ENCODE peak calls at places on chromosomes 3 and 15, in ten cellular contexts. One of them, this sample, is unnamed.

GRCh38 chr3:185328324-185329004 is 34.5 kb upstream of the MAP3K13 start:
- DNase-seq in CD4-positive, CD25-positive, alpha-beta regulatory T cell: no peak
- DNase-seq in endodermal cell: no peak
- DNase-seq in CD8-positive, alpha-beta T cell: no peak
- DNase-seq in HAP-1: no peak
- DNase-seq in ovary: no peak
- DNase-seq in fibroblast of lung: no peak
- DNase-seq in heart left ventricle: no peak
- DNase-seq in astrocyte: no peak
- DNase-seq in iPS DF 6.9: no peak
- DNase-seq in this sample: no peak

GRCh38 chr3:81545572-81545971 is 215.9 kb downstream of the GBE1 start:
- DNase-seq in CD4-positive, CD25-positive, alpha-beta regulatory T cell: no peak
- DNase-seq in endodermal cell: no peak
- DNase-seq in CD8-positive, alpha-beta T cell: no peak
- DNase-seq in HAP-1: no peak
- DNase-seq in ovary: no peak
- DNase-seq in fibroblast of lung: no peak
- DNase-seq in heart left ventricle: no peak
- DNase-seq in astrocyte: no peak
- DNase-seq in iPS DF 6.9: no peak
- DNase-seq in this sample: no peak

GRCh38 chr3:150521458-150521857 is 24.8 kb downstream of the SERP1 start:
- DNase-seq in CD4-positive, CD25-positive, alpha-beta regulatory T cell: no peak
- DNase-seq in endodermal cell: no peak
- DNase-seq in CD8-positive, alpha-beta T cell: no peak
- DNase-seq in HAP-1: no peak
- DNase-seq in ovary: no peak
- DNase-seq in fibroblast of lung: no peak
- DNase-seq in heart left ventricle: no peak
- DNase-seq in astrocyte: no peak
- DNase-seq in iPS DF 6.9: no peak
- DNase-seq in this sample: no peak

GRCh38 chr3:138180375-138181029 is 5.8 kb upstream of the DBR1 start:
- DNase-seq in CD4-positive, CD25-positive, alpha-beta regulatory T cell: peak; percentile 60
- DNase-seq in endodermal cell: no peak
- DNase-seq in CD8-positive, alpha-beta T cell: no peak
- DNase-seq in HAP-1: peak; percentile 49
- DNase-seq in ovary: no peak
- DNase-seq in fibroblast of lung: peak; percentile 27
- DNase-seq in heart left ventricle: no peak
- DNase-seq in astrocyte: peak; percentile 18
- DNase-seq in iPS DF 6.9: no peak
- DNase-seq in this sample: no peak

GRCh38 chr3:183629546-183630301 is 5.7 kb upstream of the KLHL24 start:
- DNase-seq in CD4-positive, CD25-positive, alpha-beta regulatory T cell: no peak
- DNase-seq in endodermal cell: no peak
- DNase-seq in CD8-positive, alpha-beta T cell: no peak
- DNase-seq in HAP-1: peak; percentile 22
- DNase-seq in ovary: no peak
- DNase-seq in fibroblast of lung: no peak
- DNase-seq in heart left ventricle: no peak
- DNase-seq in astrocyte: no peak
- DNase-seq in iPS DF 6.9: no peak
- DNase-seq in this sample: peak; percentile 70

GRCh38 chr3:81744366-81744765 is 17.1 kb downstream of the GBE1 start:
- DNase-seq in CD4-positive, CD25-positive, alpha-beta regulatory T cell: no peak
- DNase-seq in endodermal cell: no peak
- DNase-seq in CD8-positive, alpha-beta T cell: no peak
- DNase-seq in HAP-1: no peak
- DNase-seq in ovary: no peak
- DNase-seq in fibroblast of lung: peak; percentile 97
- DNase-seq in heart left ventricle: no peak
- DNase-seq in astrocyte: peak; percentile 97
- DNase-seq in iPS DF 6.9: no peak
- DNase-seq in this sample: no peak

GRCh38 chr15:93929375-93930094 is 301.8 kb upstream of the MCTP2 start:
- DNase-seq in CD4-positive, CD25-positive, alpha-beta regulatory T cell: no peak
- DNase-seq in endodermal cell: no peak
- DNase-seq in CD8-positive, alpha-beta T cell: no peak
- DNase-seq in HAP-1: no peak
- DNase-seq in ovary: no peak
- DNase-seq in fibroblast of lung: peak; percentile 99
- DNase-seq in heart left ventricle: no peak
- DNase-seq in astrocyte: peak; percentile 98
- DNase-seq in iPS DF 6.9: no peak
- DNase-seq in this sample: no peak

GRCh38 chr15:63818191-63818590 is 15.6 kb downstream of the HERC1 start:
- DNase-seq in CD4-positive, CD25-positive, alpha-beta regulatory T cell: no peak
- DNase-seq in endodermal cell: no peak
- DNase-seq in CD8-positive, alpha-beta T cell: no peak
- DNase-seq in HAP-1: no peak
- DNase-seq in ovary: no peak
- DNase-seq in fibroblast of lung: peak; percentile 28
- DNase-seq in heart left ventricle: no peak
- DNase-seq in astrocyte: peak; percentile 2
- DNase-seq in iPS DF 6.9: no peak
- DNase-seq in this sample: no peak

DNA sequence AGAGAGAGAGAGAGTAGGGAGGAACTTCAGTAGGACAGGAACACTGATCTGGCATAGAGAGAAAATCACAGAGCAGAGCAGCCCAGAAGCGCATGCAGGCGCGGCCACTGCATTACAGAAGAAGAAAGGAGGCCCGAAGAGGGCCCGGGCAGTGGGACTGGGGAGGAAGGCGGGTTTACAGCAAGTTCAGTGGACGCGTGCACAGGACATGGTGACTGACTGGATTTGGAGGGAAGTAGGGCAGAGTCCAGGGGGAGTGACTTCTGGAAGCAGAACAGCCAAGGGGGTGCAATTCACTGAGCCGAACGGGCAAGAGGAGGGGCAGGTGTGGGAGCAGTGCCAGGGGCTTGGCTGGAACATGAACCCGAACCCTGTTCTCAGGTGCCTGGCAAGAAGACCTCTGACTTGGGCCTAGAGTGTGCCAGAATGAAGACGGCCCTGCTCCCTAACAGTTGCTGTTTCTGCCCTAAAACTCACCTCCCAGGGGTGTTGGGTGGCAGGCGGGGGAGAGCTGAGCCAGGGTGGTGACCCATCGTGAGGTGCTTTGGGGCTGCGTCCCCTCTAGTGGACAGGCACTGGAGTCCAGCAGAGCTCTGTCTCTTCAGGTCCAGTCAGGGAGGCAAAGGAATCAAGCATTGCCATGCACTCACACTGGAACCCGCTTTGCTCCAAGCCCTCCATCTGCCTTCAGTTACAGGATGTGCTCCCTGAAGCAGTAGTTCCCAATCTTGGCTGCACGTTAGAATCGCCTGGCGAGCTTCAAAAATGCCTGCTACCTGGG is 101.2 kb upstream of the HES1 start:
- DNase-seq in CD4-positive, CD25-positive, alpha-beta regulatory T cell: no peak
- DNase-seq in endodermal cell: peak; percentile 52
- DNase-seq in CD8-positive, alpha-beta T cell: no peak
- DNase-seq in HAP-1: no peak
- DNase-seq in ovary: no peak
- DNase-seq in fibroblast of lung: no peak
- DNase-seq in heart left ventricle: no peak
- DNase-seq in astrocyte: no peak
- DNase-seq in iPS DF 6.9: no peak
- DNase-seq in this sample: no peak
- H3K4me3 ChIP-seq in CD4-positive, CD25-positive, alpha-beta regulatory T cell: no peak overlapping the region
- H3K4me3 ChIP-seq in endodermal cell: no peak overlapping the region
- H3K4me3 ChIP-seq in CD8-positive, alpha-beta T cell: no peak overlapping the region
- H3K4me3 ChIP-seq in HAP-1: no peak overlapping the region
- H3K4me3 ChIP-seq in ovary: no peak overlapping the region
- H3K4me3 ChIP-seq in fibroblast of lung: no peak overlapping the region
- H3K4me3 ChIP-seq in heart left ventricle: no peak overlapping the region
- H3K4me3 ChIP-seq in astrocyte: no peak overlapping the region
- H3K4me3 ChIP-seq in iPS DF 6.9: no peak overlapping the region
- H3K4me3 ChIP-seq in this sample: no peak overlapping the region

GRCh38 chr3:13876451-13876850 is 3.4 kb downstream of the WNT7A start:
- DNase-seq in CD4-positive, CD25-positive, alpha-beta regulatory T cell: no peak
- DNase-seq in endodermal cell: no peak
- DNase-seq in CD8-positive, alpha-beta T cell: no peak
- DNase-seq in HAP-1: no peak
- DNase-seq in ovary: no peak
- DNase-seq in fibroblast of lung: no peak
- DNase-seq in heart left ventricle: no peak
- DNase-seq in astrocyte: no peak
- DNase-seq in iPS DF 6.9: no peak
- DNase-seq in this sample: no peak

GRCh38 chr3:13873818-13874217 is 6.1 kb downstream of the WNT7A start:
- DNase-seq in CD4-positive, CD25-positive, alpha-beta regulatory T cell: no peak
- DNase-seq in endodermal cell: peak; percentile 63
- DNase-seq in CD8-positive, alpha-beta T cell: no peak
- DNase-seq in HAP-1: no peak
- DNase-seq in ovary: no peak
- DNase-seq in fibroblast of lung: no peak
- DNase-seq in heart left ventricle: no peak
- DNase-seq in astrocyte: no peak
- DNase-seq in iPS DF 6.9: no peak
- DNase-seq in this sample: no peak

GRCh38 chr3:13871791-13872190 is 8.1 kb downstream of the WNT7A start:
- DNase-seq in CD4-positive, CD25-positive, alpha-beta regulatory T cell: no peak
- DNase-seq in endodermal cell: no peak
- DNase-seq in CD8-positive, alpha-beta T cell: no peak
- DNase-seq in HAP-1: no peak
- DNase-seq in ovary: no peak
- DNase-seq in fibroblast of lung: no peak
- DNase-seq in heart left ventricle: no peak
- DNase-seq in astrocyte: no peak
- DNase-seq in iPS DF 6.9: no peak
- DNase-seq in this sample: no peak

GRCh38 chr3:13872451-13872850 is 7.4 kb downstream of the WNT7A start:
- DNase-seq in CD4-positive, CD25-positive, alpha-beta regulatory T cell: no peak
- DNase-seq in endodermal cell: no peak
- DNase-seq in CD8-positive, alpha-beta T cell: no peak
- DNase-seq in HAP-1: no peak
- DNase-seq in ovary: no peak
- DNase-seq in fibroblast of lung: no peak
- DNase-seq in heart left ventricle: no peak
- DNase-seq in astrocyte: no peak
- DNase-seq in iPS DF 6.9: no peak
- DNase-seq in this sample: no peak

DNA sequence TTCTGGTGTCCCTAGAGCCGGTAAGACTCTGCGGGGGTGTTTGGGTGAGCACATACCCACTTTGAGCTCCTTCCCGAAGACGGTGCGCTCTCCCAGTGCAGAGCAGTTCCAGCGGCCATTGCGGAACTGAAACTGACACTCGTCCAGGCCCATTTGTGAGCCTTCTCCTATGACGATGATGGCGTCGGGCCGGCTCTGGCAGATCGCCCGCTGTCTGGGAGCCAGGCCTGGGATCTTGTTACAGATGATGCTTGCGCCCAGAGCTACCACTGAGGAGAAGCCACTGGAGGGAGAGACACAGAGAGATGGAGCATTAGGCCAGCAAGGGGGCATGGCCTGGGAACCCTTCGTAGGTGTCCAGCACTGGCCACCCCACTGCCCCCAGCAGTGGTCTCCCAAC is 5.0 kb downstream of the WNT7A start:
- DNase-seq in CD4-positive, CD25-positive, alpha-beta regulatory T cell: no peak
- DNase-seq in endodermal cell: no peak
- DNase-seq in CD8-positive, alpha-beta T cell: no peak
- DNase-seq in HAP-1: no peak
- DNase-seq in ovary: no peak
- DNase-seq in fibroblast of lung: no peak
- DNase-seq in heart left ventricle: peak; percentile 62
- DNase-seq in astrocyte: no peak
- DNase-seq in iPS DF 6.9: no peak
- DNase-seq in this sample: no peak
- H3K9me3 ChIP-seq in CD4-positive, CD25-positive, alpha-beta regulatory T cell: no peaks in the 10 kb centered on the region
- H3K9me3 ChIP-seq in endodermal cell: no peaks in the 10 kb centered on the region
- H3K9me3 ChIP-seq in CD8-positive, alpha-beta T cell: no peaks in the 10 kb centered on the region
- H3K9me3 ChIP-seq in HAP-1: no peaks in the 10 kb centered on the region
- H3K9me3 ChIP-seq in ovary: peaks cover 3% of the 10 kb centered on the region
- H3K9me3 ChIP-seq in fibroblast of lung: no peaks in the 10 kb centered on the region
- H3K9me3 ChIP-seq in heart left ventricle: no peaks in the 10 kb centered on the region
- H3K9me3 ChIP-seq in astrocyte: no peaks in the 10 kb centered on the region
- H3K9me3 ChIP-seq in iPS DF 6.9: no peaks in the 10 kb centered on the region
- H3K9me3 ChIP-seq in this sample: peaks cover 8% of the 10 kb centered on the region

GRCh38 chr15:99438691-99439523 is 126.9 kb upstream of the MEF2A start:
- DNase-seq in CD4-positive, CD25-positive, alpha-beta regulatory T cell: no peak
- DNase-seq in endodermal cell: peak; percentile 42
- DNase-seq in CD8-positive, alpha-beta T cell: no peak
- DNase-seq in HAP-1: no peak
- DNase-seq in ovary: peak; percentile 71
- DNase-seq in fibroblast of lung: peak; percentile 35
- DNase-seq in heart left ventricle: no peak
- DNase-seq in astrocyte: no peak
- DNase-seq in iPS DF 6.9: no peak
- DNase-seq in this sample: peak; percentile 63

GRCh38 chr15:99436472-99437314 is 129.1 kb upstream of the MEF2A start:
- DNase-seq in CD4-positive, CD25-positive, alpha-beta regulatory T cell: no peak
- DNase-seq in endodermal cell: peak; percentile 48
- DNase-seq in CD8-positive, alpha-beta T cell: no peak
- DNase-seq in HAP-1: no peak
- DNase-seq in ovary: peak; percentile 35
- DNase-seq in fibroblast of lung: no peak
- DNase-seq in heart left ventricle: peak; percentile 64
- DNase-seq in astrocyte: no peak
- DNase-seq in iPS DF 6.9: no peak
- DNase-seq in this sample: peak; percentile 19

GRCh38 chr15:99439524-99439835 is 126.3 kb upstream of the MEF2A start:
- DNase-seq in CD4-positive, CD25-positive, alpha-beta regulatory T cell: no peak
- DNase-seq in endodermal cell: peak; percentile 24
- DNase-seq in CD8-positive, alpha-beta T cell: no peak
- DNase-seq in HAP-1: no peak
- DNase-seq in ovary: peak; percentile 31
- DNase-seq in fibroblast of lung: no peak
- DNase-seq in heart left ventricle: no peak
- DNase-seq in astrocyte: no peak
- DNase-seq in iPS DF 6.9: no peak
- DNase-seq in this sample: peak; percentile 25

GRCh38 chr15:99437315-99438221 is 128.2 kb upstream of the MEF2A start:
- DNase-seq in CD4-positive, CD25-positive, alpha-beta regulatory T cell: no peak
- DNase-seq in endodermal cell: peak; percentile 49
- DNase-seq in CD8-positive, alpha-beta T cell: no peak
- DNase-seq in HAP-1: no peak
- DNase-seq in ovary: peak; percentile 43
- DNase-seq in fibroblast of lung: no peak
- DNase-seq in heart left ventricle: no peak
- DNase-seq in astrocyte: no peak
- DNase-seq in iPS DF 6.9: no peak
- DNase-seq in this sample: no peak

DNA sequence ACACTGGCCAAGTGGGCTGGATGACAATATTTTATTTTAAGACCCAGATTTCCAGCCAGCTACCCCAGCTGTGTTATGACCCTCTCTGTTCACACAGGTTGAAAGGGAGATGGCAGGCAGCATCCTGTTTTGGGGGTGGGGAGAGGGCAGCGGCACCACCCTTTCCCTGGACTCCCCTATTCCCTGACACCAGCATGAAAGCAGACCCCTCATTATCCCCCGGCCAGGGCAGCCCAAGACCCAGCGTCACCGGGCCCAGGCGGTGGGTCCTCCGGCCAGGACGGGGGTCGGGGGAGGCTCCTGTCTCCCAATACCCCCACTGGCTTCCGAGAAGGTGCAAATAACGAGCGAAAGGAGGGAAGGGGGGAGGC is 127.6 kb upstream of the MEF2A start:
- DNase-seq in CD4-positive, CD25-positive, alpha-beta regulatory T cell: no peak
- DNase-seq in endodermal cell: peak; percentile 50
- DNase-seq in CD8-positive, alpha-beta T cell: no peak
- DNase-seq in HAP-1: no peak
- DNase-seq in ovary: peak; percentile 34
- DNase-seq in fibroblast of lung: no peak
- DNase-seq in heart left ventricle: no peak
- DNase-seq in astrocyte: no peak
- DNase-seq in iPS DF 6.9: no peak
- DNase-seq in this sample: no peak
- H3K4me3 ChIP-seq in CD4-positive, CD25-positive, alpha-beta regulatory T cell: no peak overlapping the region
- H3K4me3 ChIP-seq in endodermal cell: no peak overlapping the region
- H3K4me3 ChIP-seq in CD8-positive, alpha-beta T cell: peak overlapping the region; percentile 30
- H3K4me3 ChIP-seq in HAP-1: no peak overlapping the region
- H3K4me3 ChIP-seq in ovary: no peak overlapping the region
- H3K4me3 ChIP-seq in fibroblast of lung: no peak overlapping the region
- H3K4me3 ChIP-seq in heart left ventricle: no peak overlapping the region
- H3K4me3 ChIP-seq in astrocyte: peak overlapping the region; percentile 35
- H3K4me3 ChIP-seq in iPS DF 6.9: no peak overlapping the region
- H3K4me3 ChIP-seq in this sample: no peak overlapping the region

GRCh38 chr15:71820127-71820526 is 9.8 kb downstream of the NR2E3 start:
- DNase-seq in CD4-positive, CD25-positive, alpha-beta regulatory T cell: no peak
- DNase-seq in endodermal cell: no peak
- DNase-seq in CD8-positive, alpha-beta T cell: no peak
- DNase-seq in HAP-1: no peak
- DNase-seq in ovary: no peak
- DNase-seq in fibroblast of lung: no peak
- DNase-seq in heart left ventricle: no peak
- DNase-seq in astrocyte: no peak
- DNase-seq in iPS DF 6.9: no peak
- DNase-seq in this sample: no peak

GRCh38 chr15:71823801-71824200 is 13.4 kb downstream of the NR2E3 start:
- DNase-seq in CD4-positive, CD25-positive, alpha-beta regulatory T cell: no peak
- DNase-seq in endodermal cell: no peak
- DNase-seq in CD8-positive, alpha-beta T cell: no peak
- DNase-seq in HAP-1: no peak
- DNase-seq in ovary: no peak
- DNase-seq in fibroblast of lung: no peak
- DNase-seq in heart left ventricle: no peak
- DNase-seq in astrocyte: no peak
- DNase-seq in iPS DF 6.9: no peak
- DNase-seq in this sample: no peak

GRCh38 chr15:71821547-71822129 is 11.3 kb downstream of the NR2E3 start:
- DNase-seq in CD4-positive, CD25-positive, alpha-beta regulatory T cell: no peak
- DNase-seq in endodermal cell: no peak
- DNase-seq in CD8-positive, alpha-beta T cell: no peak
- DNase-seq in HAP-1: no peak
- DNase-seq in ovary: no peak
- DNase-seq in fibroblast of lung: no peak
- DNase-seq in heart left ventricle: no peak
- DNase-seq in astrocyte: no peak
- DNase-seq in iPS DF 6.9: no peak
- DNase-seq in this sample: no peak

GRCh38 chr15:71826196-71826595 is 15.8 kb downstream of the NR2E3 start:
- DNase-seq in CD4-positive, CD25-positive, alpha-beta regulatory T cell: no peak
- DNase-seq in endodermal cell: no peak
- DNase-seq in CD8-positive, alpha-beta T cell: no peak
- DNase-seq in HAP-1: no peak
- DNase-seq in ovary: no peak
- DNase-seq in fibroblast of lung: no peak
- DNase-seq in heart left ventricle: no peak
- DNase-seq in astrocyte: no peak
- DNase-seq in iPS DF 6.9: no peak
- DNase-seq in this sample: no peak

DNA sequence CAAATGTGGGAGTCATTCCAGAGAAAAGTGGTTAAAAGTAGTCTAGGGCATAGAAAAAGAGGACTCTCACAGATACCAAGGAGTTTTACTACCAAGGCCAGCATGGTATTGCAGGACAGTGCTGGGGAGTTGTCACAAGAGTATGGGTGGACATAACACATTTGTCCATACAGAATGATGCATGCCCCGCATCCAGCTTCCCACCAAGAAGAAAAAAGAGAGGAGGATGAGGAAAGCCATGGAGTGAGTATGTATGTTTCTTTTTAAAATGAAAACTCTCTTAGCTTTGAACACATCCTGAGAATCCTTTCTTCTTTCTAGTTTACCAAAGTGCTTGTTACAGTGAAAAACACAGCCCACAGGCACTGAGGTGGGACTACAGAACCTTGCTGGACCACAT is 12.5 kb downstream of the NR2E3 start:
- DNase-seq in CD4-positive, CD25-positive, alpha-beta regulatory T cell: no peak
- DNase-seq in endodermal cell: no peak
- DNase-seq in CD8-positive, alpha-beta T cell: no peak
- DNase-seq in HAP-1: no peak
- DNase-seq in ovary: no peak
- DNase-seq in fibroblast of lung: no peak
- DNase-seq in heart left ventricle: no peak
- DNase-seq in astrocyte: no peak
- DNase-seq in iPS DF 6.9: no peak
- DNase-seq in this sample: no peak
- H3K9me3 ChIP-seq in CD4-positive, CD25-positive, alpha-beta regulatory T cell: peaks cover 30% of the 10 kb centered on the region
- H3K9me3 ChIP-seq in endodermal cell: peaks cover 42% of the 10 kb centered on the region
- H3K9me3 ChIP-seq in CD8-positive, alpha-beta T cell: peaks cover 8% of the 10 kb centered on the region
- H3K9me3 ChIP-seq in HAP-1: peaks cover 16% of the 10 kb centered on the region
- H3K9me3 ChIP-seq in ovary: no peaks in the 10 kb centered on the region
- H3K9me3 ChIP-seq in fibroblast of lung: peaks cover 4% of the 10 kb centered on the region
- H3K9me3 ChIP-seq in heart left ventricle: peaks cover 6% of the 10 kb centered on the region
- H3K9me3 ChIP-seq in astrocyte: peaks cover 28% of the 10 kb centered on the region
- H3K9me3 ChIP-seq in iPS DF 6.9: no peaks in the 10 kb centered on the region
- H3K9me3 ChIP-seq in this sample: peaks cover 56% of the 10 kb centered on the region